ENCODE peak calls at places on chromosomes 6 and 20, in eight cellular contexts. W is SHP77, F is GF-D8, U is astrocyte of the spinal cord, C is HEK293T, O is cerebellum, P is PC-3, Q is H54. R is an unnamed sample.

GRCh38 chr20:37383229-37383989 is 37.5 kb downstream of the SRC start:
- DNase-seq in U (peak; percentile 46), P (peak; percentile 90), O (no peak), W (no peak), F (no peak), Q (peak; percentile 56), C (no peak), R (no peak)

GRCh38 chr6:5126214-5126613 is 41.1 kb downstream of the PPP1R3G start:
- DNase-seq in U (peak; percentile 59), W (no peak), F (no peak), O (no peak), C (no peak), P (no peak), Q (no peak), R (no peak)

GRCh38 chr6:41637179-41638001 is 878 bp upstream of the MDFI start:
- DNase-seq in W (no peak), Q (no peak), F (no peak), O (no peak), P (peak; percentile 66), C (no peak), U (no peak), R (no peak)

GRCh38 chr6:14953806-14954205 is 292.1 kb upstream of the JARID2 start:
- DNase-seq in O (no peak), P (no peak), C (no peak), U (no peak), W (no peak), Q (no peak), F (no peak), R (no peak)

GRCh38 chr6:28802417-28803336 is 121.1 kb downstream of the TRIM27 start:
- DNase-seq in F (no peak), W (no peak), Q (no peak), C (peak; percentile 41), U (peak; percentile 42), P (peak; percentile 51), O (no peak), R (no peak)

GRCh38 chr20:32206383-32207210 is 946 bp downstream of the PLAGL2 start:
- DNase-seq in O (peak; percentile 21), W (no peak), Q (no peak), F (no peak), U (no peak), P (no peak), C (no peak), R (no peak)

GRCh38 chr6:131923356-131923755 is 27.8 kb downstream of the CCN2 start:
- DNase-seq in W (peak; percentile 61), U (peak; percentile 56), C (peak; percentile 63), P (peak; percentile 67), F (no peak), Q (no peak), O (no peak), R (peak; percentile 26)

GRCh38 chr6:137699036-137699683 is 167.9 kb upstream of the TNFAIP3 start:
- DNase-seq in W (no peak), O (no peak), Q (no peak), U (no peak), F (no peak), C (no peak), P (peak; percentile 23), R (no peak)

GRCh38 chr6:100726741-100727140 is 154.4 kb downstream of the ASCC3 start:
- DNase-seq in F (no peak), W (no peak), C (no peak), O (no peak), U (peak; percentile 39), P (no peak), Q (no peak), R (no peak)

GRCh38 chr20:38806855-38807655 is 1.6 kb downstream of the PPP1R16B start:
- DNase-seq in U (no peak), C (no peak), P (no peak), W (no peak), Q (no peak), F (no peak), O (peak; percentile 49), R (no peak)

GRCh38 chr6:20791932-20792331 is 257.7 kb downstream of the CDKAL1 start:
- DNase-seq in C (no peak), F (no peak), Q (no peak), W (no peak), O (no peak), P (no peak), U (peak; percentile 53), R (no peak)

GRCh38 chr6:130322673-130323268 is 43.0 kb upstream of the TMEM200A start:
- DNase-seq in P (peak; percentile 68), C (peak; percentile 55), F (no peak), Q (no peak), W (peak; percentile 54), O (peak; percentile 13), U (peak; percentile 81), R (peak; percentile 63)

GRCh38 chr6:33029297-33030184 is 20.1 kb upstream of the HLA-DOA start:
- DNase-seq in Q (no peak), O (no peak), W (no peak), U (no peak), P (no peak), F (no peak), C (no peak), R (no peak)

GRCh38 chr20:50338479-50339195 is 148.0 kb downstream of the CEBPB start:
- DNase-seq in Q (no peak), U (peak; percentile 55), W (no peak), O (no peak), P (no peak), F (peak; percentile 74), C (no peak), R (no peak)

GRCh38 chr6:91812596-91813274 is 1225.9 kb upstream of the MAP3K7 start:
- DNase-seq in Q (no peak), C (no peak), W (no peak), P (no peak), O (no peak), U (no peak), F (no peak), R (no peak)

GRCh38 chr20:42138711-42139110 is 520.5 kb upstream of the CHD6 start:
- DNase-seq in F (no peak), O (no peak), P (no peak), U (no peak), C (no peak), W (no peak), Q (no peak), R (no peak)

GRCh38 chr20:58759947-58760346 is 67.3 kb downstream of the NPEPL1 start:
- DNase-seq in W (no peak), U (no peak), O (no peak), P (no peak), F (no peak), Q (no peak), C (no peak), R (no peak)

GRCh38 chr20:652611-653109 is 340 bp downstream of the SRXN1 start:
- DNase-seq in O (no peak), C (no peak), Q (no peak), W (peak; percentile 48), F (no peak), U (peak; percentile 31), P (peak; percentile 31), R (no peak)

GRCh38 chr6:168096271-168096764 is 17.3 kb upstream of the FRMD1 start:
- DNase-seq in C (no peak), W (no peak), U (no peak), O (no peak), F (no peak), Q (no peak), P (no peak), R (no peak)

GRCh38 chr6:26086214-26086613 is 1.0 kb upstream of the HFE start:
- DNase-seq in O (no peak), F (no peak), C (no peak), Q (no peak), P (no peak), W (no peak), U (no peak), R (no peak)

GRCh38 chr20:20452254-20452676 is 84.4 kb downstream of the INSM1 start:
- DNase-seq in Q (peak; percentile 19), O (peak; percentile 40), W (peak; percentile 98), U (peak; percentile 72), F (peak; percentile 68), C (no peak), P (peak; percentile 89), R (peak; percentile 74)

GRCh38 chr6:170036916-170037315 is 254.0 kb downstream of the DLL1 start:
- DNase-seq in Q (no peak), F (no peak), C (no peak), U (no peak), O (no peak), P (no peak), W (no peak), R (no peak)

GRCh38 chr6:133052465-133052864 is 188.7 kb upstream of the EYA4 start:
- DNase-seq in C (no peak), O (no peak), P (no peak), F (no peak), Q (no peak), U (no peak), W (no peak), R (no peak)

GRCh38 chr20:61657719-61658377 is 405.8 kb downstream of the CDH4 start:
- DNase-seq in U (no peak), F (no peak), Q (no peak), O (no peak), P (no peak), C (no peak), W (no peak), R (no peak)

GRCh38 chr20:11098888-11099287 is 425.1 kb upstream of the JAG1 start:
- DNase-seq in F (no peak), O (no peak), U (peak; percentile 3), C (no peak), Q (no peak), W (no peak), P (peak; percentile 62), R (no peak)

GRCh38 chr6:37732688-37733087 is 35.0 kb upstream of the MDGA1 start:
- DNase-seq in O (no peak), P (no peak), W (no peak), F (no peak), U (no peak), C (no peak), Q (no peak), R (no peak)

GRCh38 chr6:101398716-101399626 is 5.5 kb downstream of the GRIK2 start:
- DNase-seq in U (no peak), W (no peak), O (no peak), P (no peak), Q (no peak), C (no peak), F (no peak), R (no peak)

GRCh38 chr20:9374068-9374467 is 140.3 kb upstream of the LAMP5 start:
- DNase-seq in W (no peak), O (no peak), Q (no peak), F (no peak), C (no peak), P (no peak), U (peak; percentile 25), R (no peak)

GRCh38 chr6:2665169-2666070 is 85.3 kb downstream of the MYLK4 start:
- DNase-seq in F (no peak), O (no peak), U (peak; percentile 41), C (no peak), W (no peak), P (no peak), Q (no peak), R (no peak)

GRCh38 chr6:43953256-43953655 is 174.0 kb downstream of the MRPL14 start:
- DNase-seq in U (no peak), O (no peak), P (no peak), W (no peak), Q (no peak), F (no peak), C (no peak), R (no peak)

GRCh38 chr20:63317601-63318291 is 24.8 kb downstream of the COL20A1 start:
- DNase-seq in U (no peak), P (no peak), O (no peak), W (no peak), C (no peak), Q (no peak), F (no peak), R (no peak)

GRCh38 chr6:148464319-148465010 is 121.8 kb downstream of the SASH1 start:
- DNase-seq in Q (peak; percentile 23), C (peak; percentile 73), W (peak; percentile 47), O (peak; percentile 30), U (peak; percentile 80), F (no peak), P (peak; percentile 79), R (peak; percentile 60)

GRCh38 chr6:129252377-129253071 is 369.6 kb downstream of the LAMA2 start:
- DNase-seq in O (no peak), U (no peak), P (peak; percentile 32), W (no peak), Q (no peak), F (no peak), C (no peak), R (no peak)

GRCh38 chr6:130034815-130035146 is 16.4 kb downstream of the L3MBTL3 start:
- DNase-seq in Q (no peak), F (no peak), C (no peak), P (no peak), W (no peak), O (no peak), U (no peak), R (no peak)